ENCODE peak calls at places on chromosomes 12 and 14, in eight cellular contexts. P, O, H, E, V, I, U and W are unnamed samples.

GRCh38 chr12:113231275-113232231 is 10.3 kb downstream of the TPCN1 start:
- DNase-seq in P (peak), O (no peak), H (no peak), E (no peak), V (peak), I (no peak), U (no peak), W (peak)

GRCh38 chr12:91316161-91316759 is 133.6 kb upstream of the DCN start:
- DNase-seq in P (no peak), O (no peak), H (no peak), E (no peak), V (no peak), I (no peak), U (no peak), W (no peak)

GRCh38 chr12:77104792-77105191 is 39.4 kb upstream of the E2F7 start:
- DNase-seq in P (peak), O (no peak), H (no peak), E (no peak), V (peak), I (no peak), U (no peak), W (no peak)

GRCh38 chr14:21384494-21384851 is 654 bp upstream of the SUPT16H start:
- DNase-seq in P (no peak), O (peak), H (peak), E (no peak), V (no peak), I (peak), U (no peak), W (peak)

GRCh38 chr12:77510985-77511384 is 319.7 kb upstream of the NAV3 start:
- DNase-seq in P (no peak), O (no peak), H (no peak), E (no peak), V (no peak), I (no peak), U (no peak), W (no peak)

GRCh38 chr12:107667464-107667863 is 18.1 kb upstream of the PWP1 start:
- DNase-seq in P (no peak), O (no peak), H (no peak), E (no peak), V (no peak), I (no peak), U (no peak), W (no peak)

GRCh38 chr14:60968671-60969070 is 12.2 kb downstream of the TRMT5 start:
- DNase-seq in P (no peak), O (no peak), H (no peak), E (no peak), V (no peak), I (no peak), U (no peak), W (no peak)

GRCh38 chr12:106600503-106600902 is 17.7 kb downstream of the RFX4 start:
- DNase-seq in P (no peak), O (no peak), H (no peak), E (no peak), V (no peak), I (no peak), U (no peak), W (no peak)

GRCh38 chr12:78641837-78642423 is 222.6 kb upstream of the SYT1 start:
- DNase-seq in P (peak), O (no peak), H (no peak), E (no peak), V (peak), I (no peak), U (no peak), W (no peak)

GRCh38 chr12:105196090-105196489 is 39.9 kb downstream of the APPL2 start:
- DNase-seq in P (no peak), O (no peak), H (no peak), E (no peak), V (no peak), I (no peak), U (no peak), W (no peak)

GRCh38 chr12:6435941-6436715 is 8.6 kb upstream of the CD27 start:
- DNase-seq in P (no peak), O (no peak), H (no peak), E (no peak), V (no peak), I (no peak), U (no peak), W (no peak)

GRCh38 chr14:61247935-61248334 is 33.2 kb downstream of the TMEM30B start:
- DNase-seq in P (no peak), O (no peak), H (no peak), E (no peak), V (no peak), I (no peak), U (no peak), W (no peak)

GRCh38 chr12:25769076-25769945 is 189.2 kb upstream of the RASSF8 start:
- DNase-seq in P (peak), O (no peak), H (no peak), E (no peak), V (peak), I (peak), U (no peak), W (peak)

GRCh38 chr12:117854339-117855012 is 114.3 kb downstream of the KSR2 start:
- DNase-seq in P (peak), O (no peak), H (peak), E (no peak), V (peak), I (peak), U (peak), W (peak)

GRCh38 chr12:47896633-47897032 is 8.2 kb downstream of the VDR start:
- DNase-seq in P (peak), O (no peak), H (no peak), E (no peak), V (peak), I (no peak), U (no peak), W (peak)

GRCh38 chr14:51104467-51104866 is 9.6 kb upstream of the TRIM9 start:
- DNase-seq in P (no peak), O (no peak), H (no peak), E (no peak), V (no peak), I (no peak), U (no peak), W (no peak)

GRCh38 chr14:74514471-74514932 is 20.9 kb downstream of the ISCA2 start:
- DNase-seq in P (no peak), O (no peak), H (peak), E (no peak), V (no peak), I (peak), U (peak), W (no peak)

GRCh38 chr12:48183091-48183875 is at the start of gene CCDC184:
- DNase-seq in P (peak), O (peak), H (peak), E (peak), V (peak), I (peak), U (peak), W (peak)

GRCh38 chr14:34680806-34681479 is 33.5 kb downstream of the CFL2 start:
- DNase-seq in P (no peak), O (no peak), H (no peak), E (no peak), V (no peak), I (no peak), U (no peak), W (no peak)

GRCh38 chr12:51898937-51899336 is 8.4 kb upstream of the ACVRL1 start:
- DNase-seq in P (peak), O (no peak), H (no peak), E (no peak), V (peak), I (no peak), U (no peak), W (no peak)

GRCh38 chr12:111596985-111597730 is 2.0 kb downstream of the ATXN2 start:
- DNase-seq in P (peak), O (no peak), H (peak), E (peak), V (peak), I (peak), U (peak), W (peak)

GRCh38 chr12:56029166-56029519 is 8.3 kb downstream of the IKZF4 start:
- DNase-seq in P (peak), O (no peak), H (no peak), E (no peak), V (no peak), I (no peak), U (no peak), W (no peak)

GRCh38 chr14:24256960-24257359 is 6.0 kb downstream of the TGM1 start:
- DNase-seq in P (no peak), O (no peak), H (no peak), E (no peak), V (no peak), I (no peak), U (no peak), W (no peak)

GRCh38 chr14:73149753-73150152 is 13.4 kb downstream of the PSEN1 start:
- DNase-seq in P (no peak), O (no peak), H (no peak), E (no peak), V (no peak), I (no peak), U (no peak), W (no peak)